ENCODE peak calls at places on chromosomes 12 and 14, in five cellular contexts. One of them, this sample, is unnamed.

GRCh38 chr14:73823339-73823885 is 28.2 kb upstream of the PTGR2 start:
- DNase-seq in ovary: no peak
- DNase-seq in sigmoid colon: no peak
- DNase-seq in GM12892: no peak
- DNase-seq in A549: no peak
- DNase-seq in this sample: no peak

GRCh38 chr14:61502459-61503093 is 181.2 kb downstream of the PRKCH start:
- DNase-seq in ovary: no peak
- DNase-seq in sigmoid colon: no peak
- DNase-seq in A549: no peak
- DNase-seq in GM12892: no peak
- DNase-seq in this sample: no peak

GRCh38 chr14:68047910-68048309 is 228.3 kb downstream of the RAD51B start:
- DNase-seq in ovary: no peak
- DNase-seq in A549: peak
- DNase-seq in sigmoid colon: no peak
- DNase-seq in GM12892: no peak
- DNase-seq in this sample: no peak

GRCh38 chr14:104658325-104658712 is 31.1 kb upstream of the INF2 start:
- DNase-seq in A549: no peak
- DNase-seq in sigmoid colon: no peak
- DNase-seq in ovary: no peak
- DNase-seq in GM12892: no peak
- DNase-seq in this sample: no peak

GRCh38 chr12:7605900-7606465 is 59.7 kb downstream of the APOBEC1 start:
- DNase-seq in sigmoid colon: no peak
- DNase-seq in GM12892: no peak
- DNase-seq in ovary: no peak
- DNase-seq in A549: no peak
- DNase-seq in this sample: no peak

GRCh38 chr12:76915381-76916169 is 36.8 kb upstream of the CSRP2 start:
- DNase-seq in A549: no peak
- DNase-seq in GM12892: no peak
- DNase-seq in sigmoid colon: no peak
- DNase-seq in ovary: no peak
- DNase-seq in this sample: no peak

GRCh38 chr12:11949738-11950403 is 120.9 kb upstream of the BCL2L14 start:
- DNase-seq in sigmoid colon: no peak
- DNase-seq in GM12892: no peak
- DNase-seq in ovary: no peak
- DNase-seq in A549: no peak
- DNase-seq in this sample: no peak

GRCh38 chr14:52069617-52070431 is 965 bp upstream of the NID2 start:
- DNase-seq in A549: no peak
- DNase-seq in ovary: peak
- DNase-seq in GM12892: no peak
- DNase-seq in sigmoid colon: peak
- DNase-seq in this sample: no peak

GRCh38 chr12:15044461-15044860 is 71.6 kb downstream of the PDE6H start:
- DNase-seq in sigmoid colon: no peak
- DNase-seq in GM12892: no peak
- DNase-seq in A549: no peak
- DNase-seq in ovary: no peak
- DNase-seq in this sample: no peak

GRCh38 chr12:27843714-27844245 is 63.7 kb upstream of the MANSC4 start:
- DNase-seq in ovary: no peak
- DNase-seq in GM12892: no peak
- DNase-seq in sigmoid colon: no peak
- DNase-seq in A549: no peak
- DNase-seq in this sample: peak

GRCh38 chr12:71980543-71980942 is 41.9 kb downstream of the TPH2 start:
- DNase-seq in sigmoid colon: no peak
- DNase-seq in GM12892: no peak
- DNase-seq in ovary: no peak
- DNase-seq in A549: no peak
- DNase-seq in this sample: no peak

GRCh38 chr12:12909995-12910391 is 18.6 kb downstream of the GPRC5A start:
- DNase-seq in A549: peak
- DNase-seq in ovary: peak
- DNase-seq in sigmoid colon: no peak
- DNase-seq in GM12892: no peak
- DNase-seq in this sample: no peak

GRCh38 chr12:68236421-68237059 is 10.9 kb upstream of the IL26 start:
- DNase-seq in GM12892: no peak
- DNase-seq in A549: no peak
- DNase-seq in ovary: no peak
- DNase-seq in sigmoid colon: no peak
- DNase-seq in this sample: peak

GRCh38 chr14:100317897-100318808 is 5.0 kb upstream of the SLC25A47 start:
- DNase-seq in GM12892: peak
- DNase-seq in A549: peak
- DNase-seq in ovary: peak
- DNase-seq in sigmoid colon: peak
- DNase-seq in this sample: peak

GRCh38 chr12:62256408-62257079 is 3.7 kb upstream of the USP15 start:
- DNase-seq in ovary: no peak
- DNase-seq in GM12892: no peak
- DNase-seq in A549: no peak
- DNase-seq in sigmoid colon: no peak
- DNase-seq in this sample: peak

GRCh38 chr12:131618303-131618658 is 92.6 kb upstream of the SFSWAP start:
- DNase-seq in A549: peak
- DNase-seq in sigmoid colon: no peak
- DNase-seq in ovary: no peak
- DNase-seq in GM12892: no peak
- DNase-seq in this sample: no peak

GRCh38 chr12:124504273-124505000 is 63.0 kb downstream of the NCOR2 start:
- DNase-seq in sigmoid colon: no peak
- DNase-seq in ovary: no peak
- DNase-seq in GM12892: no peak
- DNase-seq in A549: no peak
- DNase-seq in this sample: no peak

GRCh38 chr14:34649344-34649743 is 19.4 kb upstream of the SNX6 start:
- DNase-seq in ovary: no peak
- DNase-seq in A549: peak
- DNase-seq in sigmoid colon: no peak
- DNase-seq in GM12892: no peak
- DNase-seq in this sample: no peak

GRCh38 chr14:105050551-105050897 is 14.7 kb downstream of the GPR132 start:
- DNase-seq in ovary: no peak
- DNase-seq in GM12892: no peak
- DNase-seq in A549: no peak
- DNase-seq in sigmoid colon: peak
- DNase-seq in this sample: no peak

GRCh38 chr12:10720974-10721565 is 2.1 kb downstream of the YBX3 start:
- DNase-seq in GM12892: no peak
- DNase-seq in sigmoid colon: no peak
- DNase-seq in ovary: no peak
- DNase-seq in A549: no peak
- DNase-seq in this sample: peak

GRCh38 chr12:10719482-10719881 is 3.6 kb downstream of the YBX3 start:
- DNase-seq in GM12892: no peak
- DNase-seq in A549: no peak
- DNase-seq in sigmoid colon: no peak
- DNase-seq in ovary: no peak
- DNase-seq in this sample: peak

GRCh38 chr12:10722905-10723866 is at the start of gene YBX3:
- DNase-seq in ovary: peak
- DNase-seq in A549: peak
- DNase-seq in sigmoid colon: peak
- DNase-seq in GM12892: peak
- DNase-seq in this sample: peak

GRCh38 chr12:10722502-10722904 is 620 bp downstream of the YBX3 start:
- DNase-seq in A549: no peak
- DNase-seq in GM12892: peak
- DNase-seq in ovary: peak
- DNase-seq in sigmoid colon: peak
- DNase-seq in this sample: peak

DNA sequence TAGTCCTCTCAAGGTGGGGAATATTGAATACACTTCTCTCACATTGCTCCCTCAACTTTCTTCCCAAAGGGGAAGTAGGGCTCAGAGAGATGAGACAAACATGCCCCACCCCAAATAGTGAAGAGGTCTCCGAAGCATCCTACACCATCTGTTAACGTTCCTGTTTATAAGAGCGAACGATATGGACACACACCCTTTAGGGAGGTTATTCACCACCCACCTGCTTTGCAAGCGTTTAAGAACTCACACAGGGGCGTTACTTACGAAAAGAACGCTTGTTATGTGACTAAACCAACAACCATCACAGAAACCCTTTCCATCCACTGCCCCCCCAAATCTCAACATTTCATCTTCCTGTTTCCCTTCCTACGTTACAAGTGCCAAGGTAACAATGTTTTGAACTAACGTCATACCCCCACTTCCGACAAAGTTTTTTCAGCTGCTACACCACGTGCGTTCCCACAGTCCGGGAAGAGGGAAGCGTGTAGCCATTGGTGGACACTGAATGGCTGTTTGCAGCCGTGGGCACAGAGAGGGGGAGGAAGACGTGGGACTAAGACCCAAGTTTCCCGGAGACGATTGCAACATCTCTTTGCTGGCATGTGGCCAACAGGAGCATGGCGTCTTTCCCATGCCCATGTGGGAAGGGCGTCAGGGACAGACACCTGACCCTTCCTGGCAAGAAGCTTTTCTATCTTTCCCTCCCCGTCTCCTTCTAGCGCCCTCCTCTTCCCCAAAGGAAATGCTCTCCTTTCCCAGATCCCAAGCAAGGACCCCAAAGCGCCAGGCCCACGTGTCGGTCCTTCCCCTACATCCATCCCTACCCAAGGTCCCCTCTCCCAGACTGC is 1.2 kb downstream of the YBX3 start:
- DNase-seq in ovary: peak
- DNase-seq in A549: peak
- DNase-seq in sigmoid colon: peak
- DNase-seq in GM12892: peak
- DNase-seq in this sample: peak
- TF ChIP-seq POLR2A in ovary: peak
- TF ChIP-seq POLR2A in A549: peak
- TF ChIP-seq POLR2A in sigmoid colon: peak
- TF ChIP-seq POLR2A in GM12892: no peak
- TF ChIP-seq POLR2A in this sample: peak

GRCh38 chr12:58917699-58918334 is 2.5 kb downstream of the LRIG3 start:
- DNase-seq in ovary: no peak
- DNase-seq in sigmoid colon: no peak
- DNase-seq in GM12892: no peak
- DNase-seq in A549: no peak
- DNase-seq in this sample: no peak

GRCh38 chr12:58920956-58921861 is 905 bp upstream of the LRIG3 start:
- DNase-seq in A549: no peak
- DNase-seq in sigmoid colon: no peak
- DNase-seq in GM12892: no peak
- DNase-seq in ovary: peak
- DNase-seq in this sample: no peak

GRCh38 chr12:58918475-58918874 is 1.8 kb downstream of the LRIG3 start:
- DNase-seq in ovary: no peak
- DNase-seq in A549: no peak
- DNase-seq in sigmoid colon: no peak
- DNase-seq in GM12892: no peak
- DNase-seq in this sample: no peak

GRCh38 chr12:58920102-58920955 is at the start of gene LRIG3:
- DNase-seq in GM12892: peak
- DNase-seq in sigmoid colon: peak
- DNase-seq in A549: peak
- DNase-seq in ovary: peak
- DNase-seq in this sample: peak

DNA sequence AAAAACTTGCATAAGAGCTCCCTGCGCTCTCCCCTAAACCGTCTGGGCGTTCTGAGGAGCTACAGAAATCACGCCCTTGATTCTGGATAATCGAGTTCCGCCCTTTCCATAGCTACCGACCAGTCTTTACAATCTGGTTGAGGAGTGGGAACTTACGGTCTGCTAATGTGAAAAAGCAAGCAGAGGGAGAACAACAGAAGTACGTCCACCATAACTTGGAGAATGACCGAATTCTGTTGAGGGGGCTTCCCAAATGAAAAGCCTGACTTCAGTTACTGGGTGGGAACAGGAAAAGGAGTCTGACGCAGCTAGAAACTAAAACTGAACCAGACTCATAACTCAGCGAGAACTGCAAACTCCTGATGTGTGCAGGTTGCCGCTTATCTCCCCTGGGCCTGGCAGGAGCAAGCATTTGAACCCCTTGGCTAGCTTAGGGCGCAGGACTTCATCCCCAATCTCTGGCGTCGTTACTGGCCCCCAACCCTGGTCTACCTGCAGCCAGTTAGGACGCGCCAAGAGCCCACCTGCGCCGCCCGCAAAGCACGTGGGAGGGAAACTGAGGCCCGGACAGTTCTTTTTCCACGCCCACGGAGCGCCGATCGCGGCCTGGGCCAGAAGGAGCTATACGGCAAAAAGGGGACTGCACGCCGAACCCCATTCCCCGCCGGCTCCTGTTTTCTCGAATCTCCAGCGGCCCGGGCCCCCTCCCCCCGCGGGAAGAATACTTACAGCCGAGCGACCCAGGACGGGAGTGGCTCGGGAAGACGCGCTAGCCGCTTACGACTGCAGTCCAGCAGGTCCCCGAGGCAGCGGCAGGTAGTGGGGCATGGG is 818 bp downstream of the LRIG3 start:
- DNase-seq in A549: peak
- DNase-seq in sigmoid colon: peak
- DNase-seq in GM12892: peak
- DNase-seq in ovary: peak
- DNase-seq in this sample: peak
- TF ChIP-seq POLR2A in A549: no peak
- TF ChIP-seq POLR2A in sigmoid colon: no peak
- TF ChIP-seq POLR2A in GM12892: no peak
- TF ChIP-seq POLR2A in ovary: peak
- TF ChIP-seq POLR2A in this sample: no peak

GRCh38 chr14:103528512-103529382 is at the start of gene TRMT61A:
- DNase-seq in ovary: peak
- DNase-seq in GM12892: peak
- DNase-seq in A549: peak
- DNase-seq in sigmoid colon: peak
- DNase-seq in this sample: peak
- TF ChIP-seq POLR2A in ovary: peak
- TF ChIP-seq POLR2A in GM12892: peak
- TF ChIP-seq POLR2A in A549: peak
- TF ChIP-seq POLR2A in sigmoid colon: no peak
- TF ChIP-seq POLR2A in this sample: no peak

GRCh38 chr12:43806737-43807072 is 588 bp upstream of the TWF1 start:
- DNase-seq in GM12892: no peak
- DNase-seq in sigmoid colon: no peak
- DNase-seq in A549: no peak
- DNase-seq in ovary: no peak
- DNase-seq in this sample: no peak

GRCh38 chr12:43812042-43812441 is 5.9 kb upstream of the TWF1 start:
- DNase-seq in GM12892: no peak
- DNase-seq in sigmoid colon: no peak
- DNase-seq in ovary: no peak
- DNase-seq in A549: no peak
- DNase-seq in this sample: no peak

GRCh38 chr12:43805149-43805856 is 814 bp downstream of the TWF1 start:
- DNase-seq in GM12892: no peak
- DNase-seq in sigmoid colon: no peak
- DNase-seq in A549: peak
- DNase-seq in ovary: no peak
- DNase-seq in this sample: peak

GRCh38 chr12:43807361-43807760 is 1.2 kb upstream of the TWF1 start:
- DNase-seq in ovary: no peak
- DNase-seq in A549: no peak
- DNase-seq in sigmoid colon: no peak
- DNase-seq in GM12892: no peak
- DNase-seq in this sample: no peak

GRCh38 chr12:43805857-43806736 is at the start of gene TWF1:
- DNase-seq in A549: peak
- DNase-seq in ovary: peak
- DNase-seq in sigmoid colon: peak
- DNase-seq in GM12892: peak
- DNase-seq in this sample: peak
- TF ChIP-seq POLR2A in A549: peak
- TF ChIP-seq POLR2A in ovary: peak
- TF ChIP-seq POLR2A in sigmoid colon: peak
- TF ChIP-seq POLR2A in GM12892: peak
- TF ChIP-seq POLR2A in this sample: peak